ENCODE peak calls at places on chromosomes 7 and 10, in five cellular contexts. Y is CD8-positive, alpha-beta memory T cell; A is lower lobe of right lung; N is HAP-1; Q is naive thymus-derived CD4-positive, alpha-beta T cell. T is an unnamed sample.

GRCh38 chr10:71864861-71865473 is 13.9 kb upstream of the PSAP start:
- DNase-seq in Y (no peak), A (no peak), N (no peak), Q (no peak), T (no peak)

GRCh38 chr7:25884265-25884664 is 267.7 kb upstream of the NFE2L3 start:
- DNase-seq in Y (no peak), A (no peak), N (no peak), Q (no peak), T (no peak)

GRCh38 chr7:108311446-108312168 is 144.6 kb downstream of the NRCAM start:
- DNase-seq in Y (no peak), A (no peak), N (no peak), Q (no peak), T (no peak)

GRCh38 chr10:127028556-127028955 is 123.3 kb downstream of the DOCK1 start:
- DNase-seq in Y (no peak), A (no peak), N (no peak), Q (no peak), T (no peak)

GRCh38 chr10:110273474-110273873 is 31.2 kb downstream of the SMNDC1 start:
- DNase-seq in Y (no peak), A (peak; percentile 78), N (no peak), Q (no peak), T (no peak)

GRCh38 chr10:93495654-93496321 is 624 bp upstream of the CEP55 start:
- DNase-seq in Y (no peak), A (no peak), N (peak; percentile 67), Q (no peak), T (no peak)

GRCh38 chr7:2820508-2820934 is 23.6 kb downstream of the GNA12 start:
- DNase-seq in Y (no peak), A (peak; percentile 81), N (no peak), Q (no peak), T (peak; percentile 97)

GRCh38 chr7:95609277-95609971 is 13.1 kb upstream of the PDK4 start:
- DNase-seq in Y (no peak), A (no peak), N (no peak), Q (no peak), T (no peak)

GRCh38 chr7:21104124-21104500 is 317.4 kb upstream of the SP8 start:
- DNase-seq in Y (no peak), A (no peak), N (no peak), Q (no peak), T (no peak)

GRCh38 chr10:9211228-9211627 is 1156.7 kb downstream of the GATA3 start:
- DNase-seq in Y (no peak), A (no peak), N (no peak), Q (no peak), T (no peak)

GRCh38 chr10:124676416-124677062 is 67.6 kb downstream of the FAM53B start:
- DNase-seq in Y (no peak), A (peak; percentile 41), N (no peak), Q (no peak), T (no peak)

GRCh38 chr10:124677291-124677690 is 66.9 kb downstream of the FAM53B start:
- DNase-seq in Y (no peak), A (peak; percentile 60), N (no peak), Q (no peak), T (no peak)

GRCh38 chr10:124674768-124675222 is 69.4 kb downstream of the FAM53B start:
- DNase-seq in Y (no peak), A (peak; percentile 77), N (no peak), Q (no peak), T (no peak)

GRCh38 chr10:124675824-124676223 is 68.4 kb downstream of the FAM53B start:
- DNase-seq in Y (no peak), A (no peak), N (no peak), Q (no peak), T (no peak)

GRCh38 chr10:124675261-124675660 is 68.9 kb downstream of the FAM53B start:
- DNase-seq in Y (no peak), A (peak; percentile 42), N (no peak), Q (no peak), T (no peak)
- H3K4me1 ChIP-seq in Y (peaks cover 100% of the 10 kb centered on the region), A (peaks cover 99% of the 10 kb centered on the region), N (peaks cover 34% of the 10 kb centered on the region), Q (peaks cover 100% of the 10 kb centered on the region), T (peaks cover 91% of the 10 kb centered on the region)

DNA sequence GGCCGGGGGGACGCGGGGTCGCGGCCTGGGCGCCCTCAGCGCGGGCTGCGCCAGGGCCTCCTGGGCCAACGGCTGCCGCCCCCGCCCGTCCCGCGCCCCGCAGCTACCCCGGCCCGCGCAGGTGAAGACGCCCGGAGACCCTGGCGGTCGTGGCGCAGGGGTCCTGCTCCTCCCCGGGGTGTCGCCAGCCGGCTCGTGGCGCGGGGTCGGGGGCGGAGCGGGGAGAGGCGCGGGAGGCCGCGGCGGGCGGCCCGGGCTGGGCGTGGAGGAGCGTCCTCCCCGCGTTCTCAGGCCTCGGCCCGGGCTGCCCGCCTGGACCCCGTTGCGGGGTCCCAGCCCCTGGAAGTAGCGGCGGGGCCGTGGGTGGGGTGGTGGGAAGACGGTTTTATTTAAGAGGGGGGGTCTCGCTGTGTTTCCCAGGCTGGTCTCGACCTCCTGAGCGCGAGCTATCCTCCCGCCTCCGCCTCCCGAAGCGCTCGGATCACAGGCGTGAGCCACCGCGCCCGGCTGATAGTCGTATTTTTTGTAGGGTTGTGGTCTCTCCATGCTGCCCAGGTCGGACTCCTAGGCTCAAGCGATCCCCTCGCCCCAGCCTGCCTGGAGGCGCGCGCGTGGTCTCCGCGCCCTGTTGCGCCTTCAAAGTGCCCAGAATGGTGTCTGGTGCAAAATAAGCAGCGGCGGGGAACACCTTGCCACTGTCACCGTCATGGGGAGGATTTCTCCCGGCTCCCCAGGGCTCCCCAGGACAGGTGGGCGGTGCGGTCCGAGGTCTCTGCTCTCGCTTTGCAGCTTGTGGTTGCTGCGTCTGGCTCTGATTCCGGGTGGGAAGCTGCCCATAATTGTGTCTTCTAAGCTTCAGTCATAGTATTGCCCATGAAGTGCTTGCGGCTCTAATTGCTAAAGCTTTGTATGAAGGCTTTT is 15.3 kb upstream of the SUN1 start:
- DNase-seq in Y (no peak), A (peak; percentile 48), N (peak; percentile 47), Q (no peak), T (no peak)
- H3K4me1 ChIP-seq in Y (peaks cover 42% of the 10 kb centered on the region), A (peaks cover 48% of the 10 kb centered on the region), N (peaks cover 5% of the 10 kb centered on the region), Q (peaks cover 25% of the 10 kb centered on the region), T (peaks cover 73% of the 10 kb centered on the region)

DNA sequence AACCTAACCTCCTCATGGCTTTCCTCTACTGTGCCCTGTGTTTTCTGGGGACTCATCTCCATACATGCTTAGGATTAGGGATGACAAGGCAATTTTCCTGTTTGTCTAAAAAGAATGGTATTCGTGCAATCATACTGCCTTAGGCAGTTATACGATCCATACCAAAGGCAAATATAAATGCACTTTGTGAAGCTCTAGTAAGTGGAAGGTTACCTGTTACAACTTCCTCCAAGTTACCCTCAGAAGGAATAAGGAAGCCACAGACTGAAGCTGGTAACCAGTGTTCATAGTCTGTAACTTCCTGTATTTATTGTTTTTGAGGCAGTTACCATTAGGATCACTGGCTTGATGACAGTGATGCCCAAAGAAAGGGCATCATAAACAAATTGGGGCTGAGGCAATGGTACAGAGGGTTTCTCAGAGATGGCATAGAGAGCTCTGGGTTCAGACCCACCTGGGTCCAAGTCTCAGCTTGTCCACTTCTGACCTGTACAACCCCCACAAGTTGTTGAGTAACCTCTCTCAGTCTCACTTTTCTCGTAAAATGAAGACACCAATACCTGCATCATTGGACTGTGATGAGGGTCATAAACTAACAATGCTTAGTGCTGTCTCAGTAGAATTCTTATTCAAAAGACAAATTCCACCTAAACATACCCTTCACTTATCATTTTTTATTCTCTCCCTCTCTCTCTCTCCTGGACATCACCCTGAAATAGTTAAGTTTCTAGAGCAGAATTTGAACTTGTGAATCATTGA is 138.2 kb downstream of the ELMO1 start:
- DNase-seq in Y (no peak), A (no peak), N (no peak), Q (no peak), T (no peak)
- H3K4me1 ChIP-seq in Y (peaks cover 42% of the 10 kb centered on the region), A (peaks cover 25% of the 10 kb centered on the region), N (no peaks in the 10 kb centered on the region), Q (peaks cover 23% of the 10 kb centered on the region), T (no peaks in the 10 kb centered on the region)

DNA sequence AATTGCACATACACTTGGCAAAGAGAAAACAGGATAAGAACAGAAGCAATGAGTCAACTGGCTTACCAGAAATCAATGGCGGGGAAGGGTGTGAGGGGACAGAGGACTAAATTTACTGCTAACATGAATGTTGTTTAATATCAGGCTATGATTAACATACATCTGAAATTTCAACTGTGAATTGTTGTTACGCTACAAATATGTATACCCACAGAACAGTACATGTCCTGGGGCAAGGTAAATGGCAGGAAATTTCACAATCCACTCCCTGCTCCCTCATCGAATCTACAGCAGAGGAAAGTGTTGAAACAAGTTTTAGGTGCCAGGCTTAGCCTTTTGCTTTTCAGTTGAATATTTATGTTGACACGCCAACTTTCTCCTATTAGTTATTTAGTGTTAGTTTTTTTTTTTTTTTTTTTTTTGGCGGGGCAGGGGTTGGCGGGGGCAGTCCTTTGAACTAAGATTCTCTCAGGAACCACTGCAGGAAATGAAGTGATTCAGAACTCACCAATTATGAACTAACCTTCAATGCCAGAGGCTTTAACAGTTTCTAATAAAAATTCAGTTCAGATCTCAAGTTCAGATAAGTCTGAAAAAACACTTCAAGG is 99.0 kb downstream of the UBE2H start:
- DNase-seq in Y (no peak), A (no peak), N (no peak), Q (no peak), T (no peak)
- H3K4me1 ChIP-seq in Y (peaks cover 4% of the 10 kb centered on the region), A (peaks cover 40% of the 10 kb centered on the region), N (peaks cover 16% of the 10 kb centered on the region), Q (no peaks in the 10 kb centered on the region), T (peaks cover 64% of the 10 kb centered on the region)

GRCh38 chr10:95405655-95406054 is 114.9 kb upstream of the PDLIM1 start:
- DNase-seq in Y (no peak), A (no peak), N (no peak), Q (no peak), T (no peak)
- H3K4me1 ChIP-seq in Y (no peaks in the 10 kb centered on the region), A (peaks cover 35% of the 10 kb centered on the region), N (peaks cover 12% of the 10 kb centered on the region), Q (no peaks in the 10 kb centered on the region), T (peaks cover 30% of the 10 kb centered on the region)

GRCh38 chr7:155758348-155758747 is 53.9 kb downstream of the SHH start:
- DNase-seq in Y (no peak), A (no peak), N (no peak), Q (no peak), T (no peak)
- H3K4me1 ChIP-seq in Y (peaks cover 28% of the 10 kb centered on the region), A (peaks cover 38% of the 10 kb centered on the region), N (no peaks in the 10 kb centered on the region), Q (peaks cover 16% of the 10 kb centered on the region), T (peaks cover 31% of the 10 kb centered on the region)